ENCODE peak calls at places on chromosomes 11 and 22, in six cellular contexts. K is sigmoid colon; O is body of pancreas; U is naive thymus-derived CD4-positive, alpha-beta T cell; Y is fibroblast of lung; N is neural progenitor cell. E is an unnamed sample. For H3K27me3 and H3K36me3, the result is how much of the 10 kb centered on the place peaks cover.

GRCh38 chr11:75350743-75351540 is 519 bp downstream of the ARRB1 start:
- DNase-seq in K (peak), O (peak), U (peak), Y (peak), N (peak), E (peak)

GRCh38 chr11:23212829-23213228 is 352.6 kb upstream of the CCDC179 start:
- DNase-seq in K (no peak), O (no peak), U (no peak), Y (no peak), N (no peak), E (no peak)

GRCh38 chr11:72812604-72812967 is 1.6 kb upstream of the ATG16L2 start:
- DNase-seq in K (no peak), O (no peak), U (no peak), Y (peak), N (no peak), E (no peak)

GRCh38 chr11:60310407-60310998 is 16.6 kb upstream of the MS4A6E start:
- DNase-seq in K (no peak), O (no peak), U (no peak), Y (no peak), N (no peak), E (no peak)

GRCh38 chr22:46046299-46046685 is 69.3 kb upstream of the WNT7B start:
- DNase-seq in K (peak), O (no peak), U (no peak), Y (no peak), N (no peak), E (no peak)

GRCh38 chr22:47163876-47164513 is 401.5 kb downstream of the TBC1D22A start:
- DNase-seq in K (peak), O (peak), U (no peak), Y (no peak), N (no peak), E (no peak)

GRCh38 chr11:22779850-22780249 is 49.8 kb downstream of the SVIP start:
- DNase-seq in K (no peak), O (no peak), U (no peak), Y (no peak), N (no peak), E (no peak)

GRCh38 chr11:77547863-77548551 is 41.7 kb upstream of the AQP11 start:
- DNase-seq in K (no peak), O (peak), U (peak), Y (peak), N (peak), E (peak)

GRCh38 chr11:112174789-112175595 is at the start of gene BCO2:
- DNase-seq in K (peak), O (peak), U (no peak), Y (peak), N (peak), E (peak)

GRCh38 chr11:60937811-60938210 is 13.6 kb downstream of the TMEM132A start:
- DNase-seq in K (no peak), O (no peak), U (no peak), Y (no peak), N (no peak), E (peak)

GRCh38 chr11:46680164-46680760 is 20.2 kb downstream of the ARHGAP1 start:
- DNase-seq in K (no peak), O (no peak), U (no peak), Y (no peak), N (no peak), E (no peak)

GRCh38 chr22:31206896-31207687 is 5.0 kb upstream of the LIMK2 start:
- DNase-seq in K (no peak), O (peak), U (no peak), Y (no peak), N (no peak), E (no peak)

GRCh38 chr22:47610281-47610680 is 847.8 kb downstream of the TBC1D22A start:
- DNase-seq in K (no peak), O (no peak), U (no peak), Y (no peak), N (no peak), E (no peak)

GRCh38 chr11:133753150-133753549 is 92.2 kb downstream of the SPATA19 start:
- DNase-seq in K (no peak), O (no peak), U (no peak), Y (no peak), N (no peak), E (no peak)

GRCh38 chr11:68142028-68142412 is 20.8 kb upstream of the CHKA start:
- DNase-seq in K (no peak), O (peak), U (peak), Y (no peak), N (no peak), E (no peak)

GRCh38 chr22:34623580-34623979 is 442.4 kb upstream of the ISX start:
- DNase-seq in K (no peak), O (no peak), U (no peak), Y (no peak), N (no peak), E (no peak)

GRCh38 chr22:22820626-22821025 is 67.0 kb upstream of the IGLL5 start:
- DNase-seq in K (no peak), O (no peak), U (peak), Y (no peak), N (no peak), E (no peak)

GRCh38 chr22:41596776-41597634 is 7.4 kb upstream of the PMM1 start:
- DNase-seq in K (peak), O (peak), U (peak), Y (peak), N (peak), E (peak)

GRCh38 chr22:44746836-44747519 is 5.4 kb upstream of the ARHGAP8 start:
- DNase-seq in K (no peak), O (peak), U (no peak), Y (peak), N (no peak), E (no peak)

GRCh38 chr11:70272009-70272408 is 1.5 kb downstream of the PPFIA1 start:
- DNase-seq in K (peak), O (no peak), U (no peak), Y (no peak), N (no peak), E (no peak)

GRCh38 chr11:43639920-43640319 is 40.6 kb upstream of the HSD17B12 start:
- DNase-seq in K (no peak), O (no peak), U (no peak), Y (no peak), N (no peak), E (no peak)
- H3K27me3 ChIP-seq in K (half or more), O (under half), U (under half), Y (under half), N (under half), E (under half)

GRCh38 chr22:49800408-49801238 is 27.1 kb downstream of the BRD1 start:
- DNase-seq in K (no peak), O (no peak), U (no peak), Y (no peak), N (no peak), E (peak)

GRCh38 chr22:49797706-49798105 is 30.0 kb downstream of the BRD1 start:
- DNase-seq in K (no peak), O (no peak), U (no peak), Y (no peak), N (no peak), E (no peak)

GRCh38 chr22:49799431-49800075 is 28.1 kb downstream of the BRD1 start:
- DNase-seq in K (no peak), O (no peak), U (no peak), Y (no peak), N (no peak), E (peak)

GRCh38 chr22:49796596-49797270 is 30.9 kb downstream of the BRD1 start:
- DNase-seq in K (no peak), O (no peak), U (no peak), Y (no peak), N (no peak), E (no peak)

GRCh38 chr22:49798486-49799151 is 29.1 kb downstream of the BRD1 start:
- DNase-seq in K (no peak), O (no peak), U (no peak), Y (no peak), N (no peak), E (no peak)
- H3K36me3 ChIP-seq in K (half or more), O (under half), U (under half), Y (under half), N (under half), E (under half)

GRCh38 chr11:119481667-119482400 is 58.9 kb upstream of the THY1 start:
- DNase-seq in K (no peak), O (peak), U (no peak), Y (no peak), N (no peak), E (no peak)
- H3K4me3 ChIP-seq in K (no peak), O (no peak), U (no peak), Y (no peak), N (no peak), E (peak)

GRCh38 chr22:37324340-37325023 is 42.2 kb downstream of the CYTH4 start:
- DNase-seq in K (no peak), O (no peak), U (no peak), Y (no peak), N (peak), E (peak)
- H3K27me3 ChIP-seq in K (half or more), O (under half), U (under half), Y (under half), N (half or more), E (under half)

GRCh38 chr11:103070142-103070541 is 21.8 kb downstream of the DCUN1D5 start:
- DNase-seq in K (no peak), O (no peak), U (no peak), Y (no peak), N (no peak), E (no peak)

GRCh38 chr11:103069367-103069766 is 22.6 kb downstream of the DCUN1D5 start:
- DNase-seq in K (no peak), O (no peak), U (no peak), Y (no peak), N (no peak), E (no peak)

GRCh38 chr11:103067118-103067517 is 24.8 kb downstream of the DCUN1D5 start:
- DNase-seq in K (no peak), O (no peak), U (no peak), Y (no peak), N (no peak), E (no peak)

GRCh38 chr11:103071008-103071407 is 21.0 kb downstream of the DCUN1D5 start:
- DNase-seq in K (no peak), O (no peak), U (no peak), Y (no peak), N (no peak), E (no peak)
- H3K36me3 ChIP-seq in K (under half), O (under half), U (under half), Y (under half), N (under half), E (under half)

GRCh38 chr11:128687321-128687720 is 6.6 kb upstream of the FLI1 start:
- DNase-seq in K (no peak), O (peak), U (no peak), Y (no peak), N (peak), E (peak)
- H3K4me3 ChIP-seq in K (no peak), O (no peak), U (peak), Y (peak), N (peak), E (peak)

GRCh38 chr22:39570226-39570625 is 327 bp upstream of the CACNA1I start:
- DNase-seq in K (no peak), O (no peak), U (no peak), Y (no peak), N (no peak), E (no peak)

GRCh38 chr22:39565414-39565944 is 5.1 kb upstream of the CACNA1I start:
- DNase-seq in K (no peak), O (no peak), U (no peak), Y (no peak), N (no peak), E (no peak)

GRCh38 chr22:39568278-39568981 is 2.1 kb upstream of the CACNA1I start:
- DNase-seq in K (no peak), O (no peak), U (no peak), Y (no peak), N (no peak), E (no peak)

GRCh38 chr22:39569066-39569465 is 1.5 kb upstream of the CACNA1I start:
- DNase-seq in K (no peak), O (no peak), U (no peak), Y (no peak), N (no peak), E (no peak)

DNA sequence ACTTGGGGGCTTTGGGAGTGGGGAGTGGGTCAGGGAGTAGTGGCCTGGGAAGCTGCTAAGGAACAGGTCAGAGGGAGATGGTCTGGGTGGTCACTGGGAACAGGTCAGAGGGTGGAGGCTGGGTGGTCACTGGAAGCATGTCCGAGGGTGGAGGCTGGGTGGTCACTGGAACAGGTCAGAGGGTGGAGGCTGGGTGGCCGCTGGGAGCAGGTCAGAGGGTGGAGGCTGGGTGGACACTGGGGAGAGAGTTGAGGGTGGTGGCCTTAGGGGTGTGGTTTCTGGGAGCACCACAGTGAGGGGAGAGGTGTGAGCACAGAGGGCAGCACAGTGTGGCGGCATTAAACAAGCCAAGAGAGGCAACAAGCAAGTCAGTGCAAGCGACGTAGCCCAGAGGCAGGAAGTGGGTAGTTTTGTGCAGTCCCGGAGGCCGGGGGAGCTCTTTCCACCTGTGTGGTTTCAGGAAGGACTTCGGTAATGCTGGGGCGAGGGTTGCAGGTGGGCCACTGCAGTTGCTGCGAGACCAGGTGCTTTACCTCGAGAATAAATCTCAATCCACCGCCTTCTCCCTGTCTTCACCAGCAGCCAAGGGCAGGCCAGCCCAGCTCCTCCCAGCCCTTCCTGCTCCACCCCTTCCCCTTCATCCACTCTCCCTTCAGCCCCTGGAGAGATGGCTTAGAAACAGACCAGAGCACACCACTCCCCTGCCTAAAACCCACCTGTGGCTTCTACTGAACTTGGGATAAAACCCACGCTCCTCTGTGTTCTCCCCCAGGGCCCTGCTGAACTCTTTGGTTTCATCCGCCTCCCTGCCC is 3.2 kb upstream of the CACNA1I start:
- DNase-seq in K (no peak), O (no peak), U (peak), Y (no peak), N (no peak), E (peak)
- H3K27me3 ChIP-seq in K (under half), O (under half), U (under half), Y (under half), N (under half), E (under half)

GRCh38 chr11:66715346-66716085 is 13.5 kb downstream of the SPTBN2 start:
- DNase-seq in K (no peak), O (no peak), U (no peak), Y (no peak), N (no peak), E (no peak)
- H3K36me3 ChIP-seq in K (under half), O (under half), U (under half), Y (under half), N (under half), E (under half)

DNA sequence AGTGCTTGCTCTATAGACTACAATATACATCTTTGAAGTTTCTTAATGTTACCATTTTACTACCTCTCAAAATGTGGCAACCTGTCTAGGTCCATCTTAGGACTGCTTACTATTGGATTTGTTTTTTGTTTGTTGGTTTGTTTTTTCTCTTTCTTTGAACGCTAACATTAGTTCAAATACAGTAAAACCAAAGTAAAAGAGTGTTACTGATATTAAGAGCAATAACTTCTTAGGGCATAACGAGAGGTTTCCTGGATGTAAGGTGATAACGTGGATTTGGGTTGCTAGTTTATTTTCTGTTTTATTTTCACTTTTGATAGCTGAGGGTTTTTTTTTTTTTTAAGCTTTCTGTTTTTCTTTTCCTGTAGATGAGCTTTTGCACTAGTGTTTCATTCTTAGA is 43.6 kb downstream of the TMEM135 start:
- DNase-seq in K (no peak), O (no peak), U (peak), Y (no peak), N (no peak), E (no peak)
- H3K4me3 ChIP-seq in K (no peak), O (no peak), U (peak), Y (no peak), N (no peak), E (no peak)

GRCh38 chr11:88293931-88294330 is 43.6 kb downstream of the CTSC start:
- DNase-seq in K (no peak), O (no peak), U (no peak), Y (peak), N (no peak), E (no peak)

GRCh38 chr11:88295028-88295427 is 42.5 kb downstream of the CTSC start:
- DNase-seq in K (no peak), O (no peak), U (no peak), Y (no peak), N (no peak), E (no peak)

GRCh38 chr11:88288560-88288959 is 49.0 kb downstream of the CTSC start:
- DNase-seq in K (no peak), O (no peak), U (no peak), Y (peak), N (no peak), E (no peak)

GRCh38 chr11:88297320-88298263 is 39.9 kb downstream of the CTSC start:
- DNase-seq in K (no peak), O (no peak), U (no peak), Y (no peak), N (no peak), E (no peak)

DNA sequence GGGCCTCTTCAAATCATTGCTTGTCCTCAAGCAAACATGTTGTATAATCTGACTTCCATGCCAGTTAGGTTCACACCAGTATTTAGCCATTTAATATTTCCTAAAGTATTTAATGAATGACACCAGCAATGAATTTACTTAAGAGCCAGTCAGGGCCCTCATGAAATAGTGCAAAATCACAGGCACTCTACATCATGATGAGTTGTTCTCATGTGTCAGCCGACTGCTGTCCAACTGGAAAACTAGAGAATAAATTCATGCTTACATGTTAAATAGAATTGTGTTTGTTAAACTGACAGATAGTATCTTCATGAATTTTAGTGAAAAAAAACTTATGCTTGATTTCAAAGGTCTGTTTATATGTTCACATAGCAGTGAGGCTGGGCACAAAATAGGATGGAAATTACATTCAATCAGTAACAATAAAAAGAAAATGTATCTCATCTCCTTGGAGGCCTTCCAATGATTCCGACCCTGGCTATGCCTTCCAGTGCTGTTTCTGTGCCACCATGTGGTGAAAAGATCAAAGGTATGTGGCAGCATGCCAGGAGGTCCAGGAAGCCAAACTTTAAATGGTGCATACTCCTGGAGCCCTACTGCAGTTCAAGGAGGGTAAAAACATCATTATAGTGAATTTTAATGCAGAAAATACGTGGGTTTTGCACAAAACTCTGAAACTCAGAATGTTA is 45.2 kb downstream of the CTSC start:
- DNase-seq in K (no peak), O (peak), U (no peak), Y (peak), N (no peak), E (no peak)
- H3K27me3 ChIP-seq in K (under half), O (under half), U (under half), Y (under half), N (under half), E (under half)